ENCODE peak calls at places on chromosomes 7 and 10, in six cellular contexts. D, N, L, G, I and J are unnamed samples.
A peak's percentile ranks its signal among the peaks of the same experiment; 100 is the strongest.

GRCh38 chr7:43572516-43573049 is 10.3 kb upstream of the STK17A start:
- DNase-seq in D (peak; percentile 82), N (peak; percentile 16), L (peak; percentile 100), G (no peak), I (peak; percentile 100), J (peak; percentile 81)

GRCh38 chr7:146176790-146177189 is 60.2 kb downstream of the CNTNAP2 start:
- DNase-seq in D (no peak), N (no peak), L (no peak), G (peak; percentile 5), I (no peak), J (no peak)

GRCh38 chr10:63757067-63757466 is 235.9 kb downstream of the REEP3 start:
- DNase-seq in D (no peak), N (no peak), L (no peak), G (no peak), I (no peak), J (no peak)

GRCh38 chr7:88357295-88357694 is 50.6 kb upstream of the STEAP4 start:
- DNase-seq in D (no peak), N (peak; percentile 10), L (peak; percentile 2), G (peak; percentile 27), I (no peak), J (no peak)

GRCh38 chr7:105672820-105673219 is 91.5 kb upstream of the EFCAB10 start:
- DNase-seq in D (peak; percentile 54), N (no peak), L (no peak), G (no peak), I (no peak), J (no peak)

GRCh38 chr10:95229724-95230627 is 35.9 kb downstream of the ACSM6 start:
- DNase-seq in D (no peak), N (peak; percentile 35), L (peak; percentile 94), G (peak; percentile 89), I (peak; percentile 98), J (no peak)

GRCh38 chr10:3145366-3145765 is 27.2 kb downstream of the PITRM1 start:
- DNase-seq in D (no peak), N (no peak), L (no peak), G (no peak), I (no peak), J (no peak)

GRCh38 chr10:77965294-77965693 is 38.7 kb upstream of the DLG5 start:
- DNase-seq in D (no peak), N (no peak), L (peak; percentile 84), G (no peak), I (peak; percentile 91), J (no peak)

GRCh38 chr7:102208826-102209225 is 77.8 kb upstream of the SH2B2 start:
- DNase-seq in D (no peak), N (peak; percentile 84), L (no peak), G (peak; percentile 46), I (no peak), J (no peak)

GRCh38 chr7:54015251-54015650 is 526.9 kb upstream of the VSTM2A start:
- DNase-seq in D (no peak), N (no peak), L (no peak), G (no peak), I (no peak), J (peak; percentile 60)

GRCh38 chr10:132418520-132419416 is 21.8 kb downstream of the PWWP2B start:
- DNase-seq in D (no peak), N (peak; percentile 84), L (peak; percentile 22), G (peak; percentile 86), I (no peak), J (no peak)

GRCh38 chr7:1290262-1291039 is 57.8 kb downstream of the UNCX start:
- DNase-seq in D (peak; percentile 30), N (peak; percentile 63), L (peak; percentile 39), G (peak; percentile 34), I (no peak), J (no peak)

GRCh38 chr7:30308392-30308791 is 24.0 kb downstream of the ZNRF2 start:
- DNase-seq in D (no peak), N (no peak), L (no peak), G (no peak), I (peak; percentile 12), J (peak; percentile 43)

GRCh38 chr7:22549667-22550513 is 49.9 kb upstream of the STEAP1B start:
- DNase-seq in D (no peak), N (peak; percentile 75), L (no peak), G (peak; percentile 93), I (peak; percentile 7), J (peak; percentile 61)

DNA sequence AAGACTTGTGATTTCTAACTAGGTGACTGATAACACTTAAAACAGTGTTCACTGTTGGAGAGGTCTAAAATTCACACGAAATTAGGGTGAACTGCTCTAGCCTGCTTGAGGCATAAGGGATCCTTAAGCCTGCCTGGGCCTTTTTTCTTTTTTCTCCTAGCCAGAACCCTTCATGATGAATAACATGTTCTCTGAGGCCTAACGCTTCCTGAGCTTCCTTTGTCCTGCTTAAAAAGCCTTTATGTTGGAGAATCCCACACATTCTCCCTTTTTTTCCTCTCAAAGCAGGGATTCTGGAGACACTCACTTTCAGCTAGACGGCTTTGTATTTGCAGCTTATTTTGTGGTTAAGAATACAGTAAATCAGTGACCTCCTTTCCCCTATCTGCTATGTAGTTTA is 354.7 kb upstream of the PHF14 start:
- DNase-seq in D (no peak), N (no peak), L (no peak), G (peak; percentile 52), I (no peak), J (no peak)
- H3K4me2 ChIP-seq in D (no peak overlapping the region), N (no peak overlapping the region), L (no peak overlapping the region), G (peak overlapping the region; percentile 22), I (no peak overlapping the region), J (no peak overlapping the region)

DNA sequence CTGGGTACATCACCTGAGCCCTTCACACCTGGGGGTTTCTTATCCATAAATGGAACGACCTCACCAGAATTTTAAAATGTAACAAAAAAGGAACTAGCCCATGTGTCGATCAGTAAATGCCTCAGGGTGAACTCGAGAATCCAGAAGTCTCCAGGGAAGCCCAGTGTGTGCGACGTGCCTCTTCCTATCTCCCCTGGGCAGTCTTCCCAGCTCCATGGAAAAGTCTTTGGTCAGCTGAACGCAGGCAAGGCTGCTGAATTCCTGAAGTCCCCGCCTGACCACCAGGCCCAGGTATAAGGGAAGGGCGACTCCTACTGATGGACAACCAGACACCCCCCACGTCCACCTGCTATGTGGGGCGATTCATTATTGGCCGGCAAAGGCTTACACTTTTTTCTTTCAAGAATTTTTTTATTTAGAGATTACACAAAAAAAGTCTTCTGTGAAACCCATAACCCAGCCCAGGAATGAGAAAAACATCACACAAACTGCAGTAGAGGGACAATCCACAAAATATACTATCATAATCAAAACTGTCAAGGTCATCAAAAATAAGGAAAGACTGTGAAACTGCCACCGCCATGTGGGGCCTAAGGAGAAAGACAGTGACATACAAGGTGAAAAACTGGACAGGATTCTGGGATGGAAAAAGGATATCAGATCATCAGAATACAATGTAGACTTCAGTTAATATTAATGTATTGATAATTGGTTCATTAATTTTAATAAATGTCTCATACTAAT is 93.5 kb downstream of the CTBP2 start:
- DNase-seq in D (no peak), N (no peak), L (no peak), G (no peak), I (no peak), J (no peak)
- H3K4me2 ChIP-seq in D (no peak overlapping the region), N (no peak overlapping the region), L (no peak overlapping the region), G (no peak overlapping the region), I (no peak overlapping the region), J (no peak overlapping the region)

GRCh38 chr7:155731871-155732270 is 80.4 kb downstream of the SHH start:
- DNase-seq in D (no peak), N (no peak), L (no peak), G (no peak), I (no peak), J (no peak)
- H3K4me2 ChIP-seq in D (no peak overlapping the region), N (no peak overlapping the region), L (no peak overlapping the region), G (no peak overlapping the region), I (no peak overlapping the region), J (no peak overlapping the region)

GRCh38 chr10:92692085-92692671 is 2.4 kb downstream of the HHEX start:
- DNase-seq in D (no peak), N (no peak), L (no peak), G (peak; percentile 71), I (no peak), J (no peak)

GRCh38 chr10:92691591-92692084 is 1.9 kb downstream of the HHEX start:
- DNase-seq in D (no peak), N (no peak), L (no peak), G (peak; percentile 56), I (no peak), J (no peak)

GRCh38 chr10:92691042-92691590 is 1.4 kb downstream of the HHEX start:
- DNase-seq in D (no peak), N (no peak), L (no peak), G (peak; percentile 79), I (no peak), J (no peak)

GRCh38 chr10:92692697-92693533 is 3.2 kb downstream of the HHEX start:
- DNase-seq in D (no peak), N (no peak), L (no peak), G (no peak), I (no peak), J (no peak)

GRCh38 chr10:92693534-92693893 is 3.8 kb downstream of the HHEX start:
- DNase-seq in D (no peak), N (no peak), L (no peak), G (no peak), I (no peak), J (no peak)
- H3K4me2 ChIP-seq in D (no peak overlapping the region), N (peak overlapping the region; percentile 5), L (no peak overlapping the region), G (peak overlapping the region; percentile 83), I (no peak overlapping the region), J (no peak overlapping the region)

DNA sequence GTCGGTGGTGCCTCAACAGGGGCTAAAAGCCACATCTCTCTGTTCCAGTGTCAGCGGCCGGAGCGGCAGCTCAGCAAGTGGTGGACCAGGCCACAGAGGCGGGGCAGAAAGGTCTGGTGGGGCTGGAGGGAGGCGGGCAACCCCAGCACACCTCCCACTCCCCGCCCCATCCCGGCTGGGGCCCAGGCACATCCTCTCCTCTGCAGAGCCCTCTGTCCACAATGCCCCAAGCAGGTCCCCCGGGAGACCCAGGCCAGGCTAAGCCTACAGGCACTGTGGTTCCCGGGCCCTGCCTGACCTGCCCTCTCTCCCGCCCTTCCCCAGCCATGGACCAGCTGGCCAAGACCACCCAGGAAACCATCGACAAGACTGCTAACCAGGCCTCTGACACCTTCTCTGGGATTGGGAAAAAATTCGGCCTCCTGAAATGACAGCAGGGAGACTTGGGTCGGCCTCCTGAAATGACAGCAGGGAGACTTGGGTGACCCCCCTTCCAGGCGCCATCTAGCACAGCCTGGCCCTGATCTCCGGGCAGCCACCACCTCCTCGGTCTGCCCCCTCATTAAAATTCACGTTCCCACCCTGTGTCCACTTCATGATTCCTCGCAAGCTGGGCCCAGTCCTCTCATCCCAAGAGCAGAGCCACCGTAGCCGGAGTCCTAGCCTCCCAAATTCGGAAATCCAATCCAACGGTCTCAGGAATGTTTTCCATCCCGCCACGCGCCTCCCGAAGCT is 2.0 kb downstream of the ADIRF start:
- DNase-seq in D (no peak), N (peak; percentile 29), L (peak; percentile 56), G (peak; percentile 48), I (peak; percentile 51), J (no peak)
- H3K4me2 ChIP-seq in D (no peak overlapping the region), N (peak overlapping the region; percentile 87), L (peak overlapping the region; percentile 68), G (peak overlapping the region; percentile 91), I (peak overlapping the region; percentile 97), J (peak overlapping the region; percentile 75)

DNA sequence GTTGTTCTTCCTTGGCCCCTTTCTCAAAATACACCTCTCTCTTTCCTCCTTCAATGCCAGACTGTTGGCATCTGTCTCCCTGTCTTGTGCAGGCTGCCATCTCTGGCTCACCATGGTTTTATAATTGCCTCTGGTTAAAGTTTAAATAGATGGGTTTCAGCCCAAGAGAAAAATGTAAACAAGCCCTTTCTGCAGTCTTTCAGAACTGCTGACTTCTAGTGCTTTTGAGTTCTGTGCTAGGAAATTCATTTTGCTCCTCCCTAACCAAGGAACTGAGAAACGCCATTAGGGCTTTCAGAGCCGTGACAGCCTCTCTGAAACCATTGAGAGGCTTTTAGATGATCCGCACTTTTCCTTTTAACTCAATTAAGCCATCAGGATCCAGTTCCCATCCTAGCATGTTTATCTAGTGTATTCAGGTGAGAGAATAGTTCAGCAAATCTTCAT is 101.5 kb upstream of the MKLN1 start:
- DNase-seq in D (no peak), N (peak; percentile 50), L (peak; percentile 65), G (no peak), I (peak; percentile 55), J (peak; percentile 74)
- H3K4me2 ChIP-seq in D (no peak overlapping the region), N (peak overlapping the region; percentile 67), L (peak overlapping the region; percentile 58), G (no peak overlapping the region), I (no peak overlapping the region), J (peak overlapping the region; percentile 84)